ENCODE peak calls at places on chromosome 5, in nine cellular contexts. F, U, T, Y, P, C, O, H and I are unnamed samples.

GRCh38 chr5:87940775-87941174 is 327.9 kb downstream of the TMEM161B start:
- DNase-seq in U (no peak), O (no peak), T (no peak), P (no peak), Y (no peak), H (no peak), C (no peak), F (no peak), I (no peak)

GRCh38 chr5:150469718-150470470 is 20.4 kb upstream of the RPS14 start:
- DNase-seq in F (no peak), H (peak; percentile 92), C (no peak), U (no peak), T (no peak), Y (peak; percentile 46), P (no peak), O (no peak), I (no peak)

GRCh38 chr5:27140831-27141230 is 102.4 kb upstream of the CDH9 start:
- DNase-seq in O (no peak), F (no peak), T (no peak), Y (no peak), P (no peak), U (no peak), H (no peak), C (no peak), I (no peak)

GRCh38 chr5:119435436-119436132 is 16.7 kb upstream of the HSD17B4 start:
- DNase-seq in F (peak; percentile 79), T (no peak), P (peak; percentile 50), C (peak; percentile 72), O (peak; percentile 92), U (peak; percentile 64), Y (peak; percentile 76), H (peak; percentile 23), I (peak; percentile 81)

GRCh38 chr5:154370119-154370518 is 75.7 kb upstream of the SAP30L start:
- DNase-seq in F (no peak), H (no peak), U (no peak), P (no peak), O (no peak), Y (no peak), C (peak; percentile 62), T (no peak), I (no peak)

GRCh38 chr5:10227396-10227795 is 22.3 kb downstream of the ATPSCKMT start:
- DNase-seq in C (no peak), O (no peak), F (no peak), U (no peak), Y (no peak), T (no peak), H (no peak), P (no peak), I (no peak)

GRCh38 chr5:139633295-139634027 is 14.7 kb upstream of the CXXC5 start:
- DNase-seq in F (peak; percentile 71), O (no peak), C (peak; percentile 78), H (no peak), P (no peak), T (peak; percentile 75), U (peak; percentile 66), Y (peak; percentile 85), I (peak; percentile 67)

GRCh38 chr5:43773032-43773830 is 170.3 kb downstream of the NNT start:
- DNase-seq in H (peak; percentile 43), Y (no peak), F (no peak), U (no peak), O (no peak), P (no peak), T (no peak), C (peak; percentile 87), I (no peak)

GRCh38 chr5:138974227-138975063 is 99.3 kb upstream of the LRRTM2 start:
- DNase-seq in C (peak; percentile 95), T (no peak), P (no peak), H (no peak), U (no peak), Y (no peak), O (no peak), F (peak; percentile 80), I (peak; percentile 81)

GRCh38 chr5:140808889-140809291 is 2.0 kb downstream of the PCDHA4 start:
- DNase-seq in O (peak; percentile 77), P (no peak), U (no peak), F (no peak), T (no peak), C (no peak), Y (no peak), H (no peak), I (peak; percentile 23)

GRCh38 chr5:142427529-142427928 is 102.7 kb upstream of the SPRY4 start:
- DNase-seq in T (no peak), F (no peak), C (no peak), Y (no peak), P (no peak), U (no peak), O (no peak), H (no peak), I (no peak)

GRCh38 chr5:142425286-142426065 is 100.7 kb upstream of the SPRY4 start:
- DNase-seq in U (no peak), Y (no peak), T (no peak), F (no peak), H (peak; percentile 24), C (no peak), O (no peak), P (no peak), I (no peak)

GRCh38 chr5:142426129-142426641 is 101.4 kb upstream of the SPRY4 start:
- DNase-seq in H (no peak), P (peak; percentile 2), F (peak; percentile 51), U (peak; percentile 70), Y (no peak), C (peak; percentile 80), T (no peak), O (no peak), I (peak; percentile 80)

GRCh38 chr5:142428036-142428772 is 103.4 kb upstream of the SPRY4 start:
- DNase-seq in F (no peak), H (no peak), U (no peak), T (no peak), O (no peak), P (no peak), C (peak; percentile 64), Y (no peak), I (no peak)

DNA sequence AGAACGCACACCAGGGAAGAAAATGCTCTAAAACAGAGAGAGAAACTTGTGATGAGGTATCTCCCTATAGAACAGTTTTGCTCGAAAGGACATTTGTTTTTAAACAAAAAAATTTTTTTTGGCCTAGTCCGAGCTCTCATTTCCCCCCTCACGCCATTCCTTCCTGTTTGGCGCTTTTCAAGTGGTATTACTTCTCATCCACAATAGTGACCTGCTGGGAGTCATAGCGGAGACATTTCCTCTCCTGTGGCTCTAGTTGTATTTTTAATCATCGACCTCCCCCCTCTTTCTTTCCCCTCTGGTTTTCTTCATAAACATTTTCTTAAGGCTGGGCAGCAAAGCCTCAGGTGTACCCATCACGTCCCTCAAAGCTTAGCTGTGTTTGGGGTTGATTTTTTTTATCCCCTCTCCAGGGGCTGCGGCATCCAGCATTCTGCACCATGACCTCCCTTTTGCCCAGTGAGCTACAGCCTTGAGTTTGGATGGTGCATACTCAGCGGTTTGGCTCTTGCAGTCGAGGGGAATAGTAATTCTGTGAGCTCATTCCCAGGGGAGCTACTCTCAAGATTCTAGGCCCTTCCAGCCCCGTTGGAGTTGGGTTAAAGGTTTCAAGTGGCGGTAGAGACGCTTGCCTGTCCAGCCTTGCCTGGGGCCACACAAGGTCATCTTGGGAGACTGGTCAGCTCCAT is 102.0 kb upstream of the SPRY4 start:
- DNase-seq in T (no peak), C (peak; percentile 93), H (no peak), F (no peak), Y (no peak), U (no peak), O (no peak), P (no peak), I (no peak)
- H3K4me3 ChIP-seq in T (no peak overlapping the region), C (no peak overlapping the region), H (no peak overlapping the region), F (no peak overlapping the region), Y (no peak overlapping the region), U (no peak overlapping the region), O (no peak overlapping the region), P (no peak overlapping the region), I (no peak overlapping the region)

GRCh38 chr5:39624890-39625289 is 200.1 kb upstream of the DAB2 start:
- DNase-seq in O (no peak), H (no peak), Y (peak; percentile 29), C (no peak), U (no peak), F (no peak), T (no peak), P (no peak), I (no peak)
- H3K27ac ChIP-seq in O (no peak overlapping the region), H (no peak overlapping the region), Y (peak overlapping the region; percentile 92), C (no peak overlapping the region), U (no peak overlapping the region), F (no peak overlapping the region), T (no peak overlapping the region), P (no peak overlapping the region), I (no peak overlapping the region)

GRCh38 chr5:173265433-173265832 is 30.4 kb upstream of the NKX2-5 start:
- DNase-seq in H (no peak), C (no peak), U (no peak), F (no peak), P (no peak), T (no peak), Y (no peak), O (peak; percentile 58), I (peak; percentile 85)
- H3K27me3 ChIP-seq in H (peaks cover 77% of the 10 kb centered on the region), C (no peaks in the 10 kb centered on the region), U (peaks cover 4% of the 10 kb centered on the region), F (no peaks in the 10 kb centered on the region), P (peaks cover 2% of the 10 kb centered on the region), T (no peaks in the 10 kb centered on the region), Y (peaks cover 37% of the 10 kb centered on the region), O (peaks cover 88% of the 10 kb centered on the region), I (no peaks in the 10 kb centered on the region)

DNA sequence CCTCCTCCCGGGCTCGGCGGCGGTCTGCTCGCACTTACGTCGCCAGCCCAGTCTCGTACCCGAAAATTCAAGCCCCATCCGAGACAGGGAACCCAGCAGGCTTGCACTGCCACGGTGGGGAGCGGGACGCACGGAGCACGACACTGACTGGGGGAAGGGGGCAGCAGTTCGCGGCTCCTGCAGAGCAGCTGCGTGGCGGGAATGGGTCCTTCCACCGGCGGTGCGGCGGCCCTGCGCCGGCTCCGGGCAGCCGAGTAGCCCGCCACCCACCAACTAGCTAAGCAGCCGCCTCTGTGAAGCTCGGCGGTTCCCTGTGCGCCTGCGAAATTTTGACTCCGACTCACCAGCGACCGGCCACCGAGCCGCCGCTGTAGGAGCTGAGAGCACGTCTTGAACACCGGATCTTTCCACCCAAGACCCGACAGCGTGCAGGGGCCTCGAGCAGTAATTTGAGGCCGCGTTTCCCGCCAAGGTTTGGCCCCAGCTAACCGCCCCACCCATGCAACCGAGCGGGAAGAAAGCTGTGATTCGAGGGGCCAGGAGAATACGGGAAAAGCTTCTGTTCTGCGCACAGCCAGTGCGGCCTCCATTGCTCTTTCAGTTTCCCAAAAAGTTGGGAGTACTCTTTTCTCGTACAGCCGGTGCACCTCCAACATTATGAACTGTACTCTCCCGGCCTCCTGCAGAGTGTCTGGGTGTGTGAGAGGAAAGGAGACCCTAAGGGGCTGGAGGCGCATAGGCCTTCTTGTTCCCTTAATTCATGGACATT is 3.7 kb downstream of the MCIDAS start:
- DNase-seq in U (no peak), C (no peak), H (no peak), Y (peak; percentile 28), P (no peak), F (no peak), T (peak; percentile 38), O (no peak), I (no peak)
- H3K4me3 ChIP-seq in U (no peak overlapping the region), C (no peak overlapping the region), H (no peak overlapping the region), Y (no peak overlapping the region), P (no peak overlapping the region), F (no peak overlapping the region), T (peak overlapping the region; percentile 41), O (no peak overlapping the region), I (peak overlapping the region; percentile 6)